ENCODE peak calls at places on chromosomes 2 and 18, in four cellular contexts. O, R, D and Y are unnamed samples.
A peak's percentile ranks its signal among the peaks of the same experiment; 100 is the strongest.

GRCh38 chr2:611519-611918 is 65.7 kb downstream of the TMEM18 start:
- DNase-seq in O (no peak), R (no peak), D (no peak), Y (no peak)

GRCh38 chr2:151374426-151374825 is 17.0 kb downstream of the TNFAIP6 start:
- DNase-seq in O (no peak), R (peak; percentile 27), D (no peak), Y (no peak)

GRCh38 chr18:77865853-77866252 is 616.2 kb downstream of the GALR1 start:
- DNase-seq in O (no peak), D (no peak), R (no peak), Y (no peak)

GRCh38 chr2:206323033-206323432 is 48.6 kb downstream of the ZDBF2 start:
- DNase-seq in D (no peak), O (no peak), R (no peak), Y (no peak)

GRCh38 chr2:131132729-131133128 is 27.6 kb downstream of the PLEKHB2 start:
- DNase-seq in O (no peak), R (no peak), D (no peak), Y (no peak)

GRCh38 chr2:217370391-217370790 is 510.5 kb upstream of the TNP1 start:
- DNase-seq in R (peak; percentile 16), O (peak; percentile 21), D (no peak), Y (no peak)

GRCh38 chr2:120793682-120794403 is 58.2 kb downstream of the GLI2 start:
- DNase-seq in D (no peak), R (no peak), O (no peak), Y (no peak)

GRCh38 chr18:23398401-23398800 is 54.7 kb upstream of the RIOK3 start:
- DNase-seq in O (no peak), D (no peak), R (no peak), Y (no peak)

GRCh38 chr2:217638031-217638430 is 364.8 kb downstream of the TNS1 start:
- DNase-seq in R (no peak), O (no peak), D (no peak), Y (no peak)

GRCh38 chr2:222655406-222655747 is 515 bp downstream of the FARSB start:
- DNase-seq in D (no peak), R (peak; percentile 24), O (no peak), Y (no peak)

DNA sequence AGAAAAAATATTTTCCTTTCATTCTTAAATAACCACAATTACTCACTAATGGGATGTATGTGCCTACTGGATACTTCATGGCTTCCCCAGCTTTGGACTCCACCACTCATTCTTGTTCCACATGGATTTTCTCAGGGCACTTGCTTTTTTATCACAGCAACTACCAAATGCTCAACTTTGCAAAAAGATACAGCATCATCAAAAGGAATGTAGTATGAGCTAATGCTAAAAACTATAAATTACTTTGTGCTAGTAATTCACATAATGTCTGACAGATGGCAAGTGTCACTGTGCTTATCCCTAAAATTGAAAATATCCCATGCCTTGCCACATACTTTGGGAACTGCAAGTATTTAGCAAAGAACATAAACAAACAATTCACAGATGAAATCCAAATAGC is 130.4 kb upstream of the ZFP36L2 start:
- DNase-seq in D (no peak), R (no peak), O (no peak), Y (no peak)
- TF ChIP-seq NFIC in D (no peak), R (no peak), O (no peak), Y (no peak)

GRCh38 chr2:124034265-124034664 is 9.2 kb downstream of the CNTNAP5 start:
- DNase-seq in D (no peak), R (no peak), O (no peak), Y (no peak)

GRCh38 chr2:124039032-124039431 is 13.9 kb downstream of the CNTNAP5 start:
- DNase-seq in O (no peak), D (no peak), R (no peak), Y (no peak)

GRCh38 chr2:124032799-124033198 is 7.7 kb downstream of the CNTNAP5 start:
- DNase-seq in D (peak; percentile 8), R (no peak), O (no peak), Y (no peak)

GRCh38 chr2:124035001-124035400 is 9.9 kb downstream of the CNTNAP5 start:
- DNase-seq in R (no peak), D (no peak), O (no peak), Y (no peak)
- TF ChIP-seq NFIC in R (no peak), D (no peak), O (no peak), Y (no peak)

GRCh38 chr18:13874558-13874957 is 40.8 kb downstream of the MC2R start:
- DNase-seq in D (no peak), O (no peak), R (no peak), Y (no peak)

GRCh38 chr18:13871701-13872100 is 43.6 kb downstream of the MC2R start:
- DNase-seq in D (no peak), O (no peak), R (no peak), Y (no peak)

GRCh38 chr18:13877133-13877532 is 38.2 kb downstream of the MC2R start:
- DNase-seq in D (no peak), R (no peak), O (no peak), Y (no peak)

GRCh38 chr18:13872373-13872772 is 43.0 kb downstream of the MC2R start:
- DNase-seq in O (no peak), R (no peak), D (no peak), Y (no peak)

DNA sequence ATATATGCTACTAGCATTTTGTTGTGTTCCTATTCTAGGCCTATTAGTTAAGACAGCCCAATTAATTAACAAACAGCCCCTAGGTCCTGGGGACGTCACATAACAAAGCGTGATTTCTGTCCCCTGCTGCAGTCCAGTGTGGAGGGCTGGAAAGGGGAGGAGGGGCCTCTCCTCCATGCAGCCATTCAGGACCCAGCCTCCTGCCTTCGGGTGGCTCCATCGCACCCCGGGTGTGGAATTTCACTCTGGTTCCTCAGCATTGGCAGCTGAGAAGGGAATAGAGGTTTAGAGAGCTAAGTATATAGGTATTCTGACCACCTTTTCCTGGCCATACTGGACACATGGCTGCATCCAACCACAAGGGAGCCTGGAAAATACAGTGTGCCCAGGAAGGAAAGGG is 42.4 kb downstream of the MC2R start:
- DNase-seq in D (no peak), O (no peak), R (no peak), Y (no peak)
- TF ChIP-seq NFIC in D (no peak), O (no peak), R (no peak), Y (no peak)

DNA sequence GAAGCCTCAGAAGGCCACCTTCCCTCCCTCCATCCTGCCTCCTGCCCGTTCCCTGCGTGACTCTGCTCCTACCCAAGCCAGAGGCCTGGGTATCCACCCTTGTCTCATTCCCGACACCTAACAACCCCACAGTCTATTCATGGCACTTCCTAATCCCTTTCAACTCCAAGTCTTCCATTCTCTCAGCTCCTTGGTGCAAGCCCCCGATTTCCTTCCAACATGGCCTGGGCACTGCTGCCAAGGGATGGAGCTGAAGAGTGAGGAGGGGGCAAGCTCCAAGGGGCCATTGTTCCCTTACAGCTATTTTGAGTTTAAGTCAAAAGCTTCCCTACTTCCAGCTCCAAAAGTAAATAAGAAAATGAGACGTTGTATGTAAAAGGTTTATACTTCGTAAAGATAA is 84.8 kb upstream of the ASB18 start:
- DNase-seq in D (no peak), O (no peak), R (no peak), Y (no peak)
- TF ChIP-seq NFIC in D (no peak), O (no peak), R (no peak), Y (no peak)

DNA sequence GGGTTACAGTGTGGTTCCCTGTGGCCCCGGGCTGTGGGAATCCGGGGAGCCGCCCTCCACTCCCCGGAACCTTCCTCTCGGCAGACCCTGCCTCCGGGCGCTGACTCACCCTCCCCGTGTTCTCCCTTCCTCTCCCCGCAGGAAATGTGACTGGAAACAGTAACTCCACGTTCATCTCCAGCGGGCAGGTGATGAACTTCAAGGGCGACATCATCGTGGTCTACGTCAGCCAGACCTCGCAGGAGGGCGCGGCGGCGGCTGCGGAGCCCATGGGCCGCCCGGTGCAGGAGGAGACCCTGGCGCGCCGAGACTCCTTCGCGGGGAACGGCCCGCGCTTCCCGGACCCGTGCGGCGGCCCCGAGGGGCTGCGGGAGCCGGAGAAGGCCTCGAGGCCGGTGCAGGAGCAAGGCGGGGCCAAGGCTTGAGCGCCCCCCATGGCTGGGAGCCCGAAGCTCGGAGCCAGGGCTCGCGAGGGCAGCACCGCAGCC is 59.5 kb downstream of the TNFRSF11A start:
- DNase-seq in R (no peak), O (no peak), D (no peak), Y (no peak)
- TF ChIP-seq NFIC in R (no peak), O (no peak), D (no peak), Y (no peak)